ENCODE peak calls at places on chromosomes 1 and 21, in five cellular contexts. U is brain microvascular endothelial cell, T is fibroblast of mammary gland, N is HFF-Myc, O is vagina. Q is an unnamed sample.

GRCh38 chr1:219310181-219310728 is 136.6 kb downstream of the LYPLAL1 start:
- DNase-seq in U (peak; percentile 34), T (no peak), N (no peak), O (no peak), Q (no peak)

GRCh38 chr1:222665964-222666363 is 46.3 kb downstream of the AIDA start:
- DNase-seq in U (no peak), T (peak; percentile 9), N (no peak), O (no peak), Q (no peak)

GRCh38 chr1:2198571-2198970 is 4.0 kb upstream of the FAAP20 start:
- DNase-seq in U (no peak), T (no peak), N (no peak), O (no peak), Q (no peak)

GRCh38 chr1:36161656-36162531 is 5.9 kb downstream of the MAP7D1 start:
- DNase-seq in U (peak; percentile 12), T (peak; percentile 46), N (no peak), O (no peak), Q (no peak)

GRCh38 chr1:28915036-28915895 is 897 bp downstream of the EPB41 start:
- DNase-seq in U (no peak), T (no peak), N (no peak), O (no peak), Q (no peak)

GRCh38 chr1:20700636-20701215 is 17.1 kb downstream of the KIF17 start:
- DNase-seq in U (no peak), T (no peak), N (no peak), O (no peak), Q (no peak)

GRCh38 chr1:30407030-30407861 is 316.1 kb downstream of the MATN1 start:
- DNase-seq in U (peak; percentile 6), T (no peak), N (no peak), O (peak; percentile 74), Q (no peak)

GRCh38 chr1:165376041-165376810 is 19.7 kb upstream of the LMX1A start:
- DNase-seq in U (peak; percentile 27), T (peak; percentile 96), N (peak; percentile 50), O (no peak), Q (peak; percentile 89)

GRCh38 chr1:225883616-225884265 is 1.6 kb upstream of the TMEM63A start:
- DNase-seq in U (no peak), T (no peak), N (no peak), O (no peak), Q (no peak)

GRCh38 chr1:10063878-10064277 is 31.1 kb downstream of the UBE4B start:
- DNase-seq in U (no peak), T (no peak), N (no peak), O (no peak), Q (no peak)

GRCh38 chr1:20385630-20386029 is 95.0 kb downstream of the VWA5B1 start:
- DNase-seq in U (no peak), T (no peak), N (no peak), O (no peak), Q (no peak)

GRCh38 chr1:23149110-23149509 is 19.5 kb downstream of the LUZP1 start:
- DNase-seq in U (no peak), T (no peak), N (no peak), O (no peak), Q (no peak)

GRCh38 chr1:184716158-184716557 is 38.5 kb downstream of the EDEM3 start:
- DNase-seq in U (no peak), T (no peak), N (no peak), O (no peak), Q (peak; percentile 34)

GRCh38 chr1:92466702-92467101 is 20.0 kb downstream of the GFI1 start:
- DNase-seq in U (no peak), T (no peak), N (no peak), O (no peak), Q (no peak)

GRCh38 chr1:155175927-155176371 is 2.3 kb downstream of the TRIM46 start:
- DNase-seq in U (no peak), T (no peak), N (no peak), O (peak; percentile 43), Q (no peak)

GRCh38 chr1:1597275-1597930 is 2.5 kb downstream of the FNDC10 start:
- DNase-seq in U (no peak), T (no peak), N (no peak), O (no peak), Q (no peak)

GRCh38 chr1:60419023-60419422 is 345.5 kb upstream of the C1orf87 start:
- DNase-seq in U (no peak), T (no peak), N (no peak), O (no peak), Q (no peak)

GRCh38 chr1:229699613-229700242 is 73.7 kb downstream of the URB2 start:
- DNase-seq in U (no peak), T (peak; percentile 17), N (no peak), O (no peak), Q (no peak)

GRCh38 chr21:35220301-35220700 is 171.2 kb upstream of the RUNX1 start:
- DNase-seq in U (peak; percentile 48), T (no peak), N (no peak), O (no peak), Q (no peak)

GRCh38 chr1:16921391-16922185 is at the start of gene CROCC:
- DNase-seq in U (peak; percentile 37), T (peak; percentile 41), N (peak; percentile 73), O (no peak), Q (no peak)

GRCh38 chr1:53066941-53067738 is 5.1 kb downstream of the PODN start:
- DNase-seq in U (no peak), T (peak; percentile 20), N (no peak), O (no peak), Q (no peak)

GRCh38 chr1:236455242-236455641 is 61.2 kb downstream of the EDARADD start:
- DNase-seq in U (no peak), T (no peak), N (no peak), O (no peak), Q (no peak)

DNA sequence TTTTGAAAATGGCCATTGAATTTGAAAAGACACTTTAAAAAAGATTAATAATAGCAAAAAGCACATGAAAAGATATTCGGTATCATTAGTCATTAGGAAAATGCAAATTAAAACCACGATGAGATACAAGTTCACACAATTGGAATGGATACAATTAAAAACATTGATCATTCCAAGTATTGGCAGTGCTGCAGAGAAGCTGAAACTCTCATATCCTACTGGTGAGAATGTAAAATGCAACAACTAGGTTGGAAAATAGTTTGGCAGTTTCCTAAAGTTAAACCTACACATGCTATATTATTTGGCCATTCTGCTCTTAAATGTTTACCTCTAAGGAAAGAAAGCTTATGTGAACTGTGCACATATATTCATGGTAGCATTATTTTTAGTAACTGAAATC is 838.7 kb upstream of the PRMT6 start:
- DNase-seq in U (no peak), T (no peak), N (no peak), O (no peak), Q (no peak)
- TF ChIP-seq CTCF in U (no peak), T (no peak), N (no peak), O (no peak), Q (no peak)

DNA sequence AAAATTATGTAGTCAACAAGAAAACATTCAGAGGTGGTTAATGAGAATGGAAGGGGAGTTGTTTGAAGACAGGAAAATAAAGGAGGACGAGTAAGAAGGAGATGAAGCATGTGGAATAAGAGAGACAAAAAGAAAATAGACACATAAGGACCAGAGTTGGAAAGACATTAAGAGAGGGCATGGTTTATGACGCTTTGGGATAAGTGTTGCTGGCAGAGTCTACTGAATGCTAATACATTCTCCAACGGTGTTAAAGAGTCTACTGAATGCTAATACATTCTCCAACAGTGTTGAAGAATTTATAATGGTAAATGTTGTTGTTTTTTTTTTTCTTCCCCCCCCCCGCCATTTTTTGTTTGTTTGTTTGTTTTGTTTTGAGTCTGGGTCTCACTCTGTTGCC is 13.1 kb downstream of the PRKAA2 start:
- DNase-seq in U (no peak), T (no peak), N (no peak), O (no peak), Q (no peak)
- H3K4me3 ChIP-seq in U (no peak overlapping the region), T (no peak overlapping the region), N (no peak overlapping the region), O (no peak overlapping the region), Q (no peak overlapping the region)

GRCh38 chr1:202890392-202890791 is 1.4 kb upstream of the RABIF start:
- DNase-seq in U (no peak), T (no peak), N (no peak), O (no peak), Q (no peak)

GRCh38 chr1:202888204-202888506 is 794 bp downstream of the RABIF start:
- DNase-seq in U (peak; percentile 39), T (peak; percentile 35), N (peak; percentile 6), O (no peak), Q (no peak)

GRCh38 chr1:202892501-202892900 is 3.6 kb upstream of the RABIF start:
- DNase-seq in U (no peak), T (no peak), N (no peak), O (no peak), Q (no peak)

GRCh38 chr1:202888507-202889360 is at the start of gene RABIF:
- DNase-seq in U (peak; percentile 94), T (peak; percentile 85), N (peak; percentile 73), O (peak; percentile 98), Q (peak; percentile 60)
- TF ChIP-seq CTCF in U (peak; percentile 41), T (no peak), N (no peak), O (no peak), Q (peak; percentile 35)

GRCh38 chr1:173871091-173871490 is 2.9 kb downstream of the ZBTB37 start:
- DNase-seq in U (no peak), T (no peak), N (no peak), O (no peak), Q (no peak)
- H3K4me3 ChIP-seq in U (no peak overlapping the region), T (no peak overlapping the region), N (no peak overlapping the region), O (no peak overlapping the region), Q (no peak overlapping the region)

GRCh38 chr1:95451054-95451453 is 217.0 kb downstream of the RWDD3 start:
- DNase-seq in U (no peak), T (no peak), N (no peak), O (no peak), Q (no peak)
- TF ChIP-seq CTCF in U (no peak), T (no peak), N (no peak), O (no peak), Q (no peak)

GRCh38 chr1:143497374-143497747 is 474.4 kb downstream of the FAM72C start:
- DNase-seq in U (no peak), T (no peak), N (no peak), O (peak; percentile 12), Q (no peak)
- H3K4me3 ChIP-seq in U (peak overlapping the region; percentile 29), T (peak overlapping the region; percentile 15), N (no peak overlapping the region), O (no peak overlapping the region), Q (no peak overlapping the region)